ENCODE peak calls at places on chromosomes 1 and 21, in six cellular contexts. H is CD8-positive, alpha-beta T cell; Z is foreskin fibroblast; P is fibroblast of pulmonary artery; Y is brain microvascular endothelial cell; Q is RWPE1. T is an unnamed sample.

GRCh38 chr1:81803423-81804103 is 2.8 kb downstream of the ADGRL2 start:
- DNase-seq in Q (no peak), H (no peak), P (peak; percentile 52), Z (peak; percentile 28), Y (peak; percentile 14), T (no peak)

GRCh38 chr1:111851552-111851951 is 95.9 kb downstream of the DDX20 start:
- DNase-seq in P (no peak), Y (no peak), Q (no peak), Z (no peak), H (no peak), T (no peak)

GRCh38 chr1:162690672-162691434 is 58.6 kb downstream of the DDR2 start:
- DNase-seq in H (no peak), Y (peak; percentile 73), Z (peak; percentile 96), P (peak; percentile 87), Q (peak; percentile 87), T (peak; percentile 99)

GRCh38 chr1:22689505-22689904 is 21.1 kb upstream of the EPHB2 start:
- DNase-seq in H (no peak), P (peak; percentile 72), Q (peak; percentile 92), Z (peak; percentile 79), Y (peak; percentile 53), T (peak; percentile 95)

GRCh38 chr1:208110296-208110695 is 133.9 kb downstream of the PLXNA2 start:
- DNase-seq in Q (no peak), Z (no peak), H (no peak), P (no peak), Y (no peak), T (no peak)

GRCh38 chr1:229114315-229114714 is 156.6 kb upstream of the RAB4A start:
- DNase-seq in Y (no peak), Q (no peak), Z (no peak), H (no peak), P (peak; percentile 10), T (no peak)

GRCh38 chr1:95232646-95233320 is 1.2 kb upstream of the RWDD3 start:
- DNase-seq in H (no peak), P (peak; percentile 63), Z (no peak), Y (no peak), Q (no peak), T (no peak)

GRCh38 chr1:245589827-245590421 is 435.1 kb downstream of the KIF26B start:
- DNase-seq in Q (no peak), H (no peak), P (no peak), Y (no peak), Z (no peak), T (no peak)

GRCh38 chr1:184716158-184716557 is 38.5 kb downstream of the EDEM3 start:
- DNase-seq in Y (no peak), Z (no peak), H (no peak), P (no peak), Q (no peak), T (peak; percentile 56)

GRCh38 chr1:47388548-47389238 is 27.4 kb upstream of the FOXE3 start:
- DNase-seq in Z (peak; percentile 62), Q (peak; percentile 78), H (peak; percentile 25), P (peak; percentile 72), Y (peak; percentile 73), T (peak; percentile 71)

GRCh38 chr1:235990376-235990795 is 74.5 kb downstream of the NID1 start:
- DNase-seq in H (no peak), Z (peak; percentile 45), P (peak; percentile 97), Q (no peak), Y (peak; percentile 63), T (peak; percentile 98)

DNA sequence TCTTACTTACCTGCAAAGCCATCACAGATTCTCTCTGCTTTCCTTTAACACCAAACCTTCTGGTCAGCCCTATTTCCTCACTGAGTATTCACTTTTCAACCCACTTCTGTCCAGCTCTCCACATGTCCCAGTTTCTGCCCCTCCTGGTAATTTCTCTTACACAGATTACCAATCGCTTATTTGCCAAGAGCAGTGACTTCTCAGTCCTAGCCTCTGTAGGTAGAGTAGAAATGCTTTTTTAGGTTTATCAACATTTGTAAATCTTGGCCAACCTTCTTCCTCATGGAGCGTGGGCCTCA is 33.6 kb upstream of the LRRC8C start:
- DNase-seq in Q (no peak), P (no peak), Z (no peak), H (no peak), Y (no peak), T (no peak)
- TF ChIP-seq CTCF in Q (peak; percentile 49), P (no peak), Z (peak; percentile 2), H (peak; percentile 51), Y (no peak), T (peak; percentile 36)

DNA sequence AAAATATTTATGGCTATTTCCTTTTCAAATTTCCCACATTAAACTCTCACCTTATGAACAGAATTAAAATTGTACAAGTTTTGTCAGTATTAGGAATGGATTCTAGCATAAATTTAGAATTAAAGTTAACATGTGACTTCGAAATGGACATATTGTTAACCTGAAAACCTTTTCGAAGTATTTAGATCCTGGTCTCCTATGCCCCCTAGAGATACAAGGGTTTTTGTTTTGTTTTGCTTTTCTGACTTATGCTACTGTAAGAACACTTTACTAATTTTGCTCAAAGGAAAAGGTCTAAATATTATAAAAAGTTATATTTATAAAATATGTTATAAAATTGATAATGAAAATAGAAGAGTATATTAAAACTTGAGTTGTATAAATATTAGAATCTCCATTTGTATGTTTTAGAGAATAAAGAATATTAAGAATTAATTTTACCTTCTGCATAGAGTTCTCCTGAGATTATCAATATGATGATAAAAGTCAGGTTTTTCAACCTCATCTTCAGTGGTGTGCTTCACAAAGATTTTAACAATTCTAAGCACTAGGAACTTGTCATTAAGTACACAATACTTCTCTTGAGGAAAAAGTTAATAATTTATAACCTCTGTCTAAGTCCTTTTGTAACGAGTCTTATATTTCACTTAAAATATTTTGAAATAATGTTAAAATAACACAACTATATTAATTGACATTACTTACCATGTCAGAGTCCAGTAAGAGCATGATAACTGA is at the start of gene F13B:
- DNase-seq in H (no peak), Z (no peak), P (peak; percentile 7), Q (peak; percentile 13), Y (no peak), T (no peak)
- TF ChIP-seq CTCF in H (no peak), Z (no peak), P (no peak), Q (no peak), Y (no peak), T (no peak)

GRCh38 chr1:38151399-38151798 is 104.8 kb upstream of the POU3F1 start:
- DNase-seq in Z (no peak), P (no peak), Q (no peak), H (no peak), Y (no peak), T (no peak)

GRCh38 chr1:38154089-38154470 is 107.5 kb upstream of the POU3F1 start:
- DNase-seq in Y (no peak), P (no peak), Q (no peak), H (no peak), Z (no peak), T (no peak)

GRCh38 chr1:38153426-38154088 is 107.0 kb upstream of the POU3F1 start:
- DNase-seq in Y (no peak), Q (no peak), P (no peak), Z (no peak), H (no peak), T (no peak)

GRCh38 chr1:38152351-38153082 is 105.9 kb upstream of the POU3F1 start:
- DNase-seq in Z (no peak), P (no peak), Q (peak; percentile 23), Y (no peak), H (no peak), T (no peak)
- TF ChIP-seq CTCF in Z (no peak), P (no peak), Q (no peak), Y (no peak), H (no peak), T (peak; percentile 19)

GRCh38 chr1:27135920-27136551 is 18.9 kb downstream of the SLC9A1 start:
- DNase-seq in H (peak; percentile 26), Z (no peak), P (no peak), Y (no peak), Q (no peak), T (no peak)
- TF ChIP-seq CTCF in H (no peak), Z (no peak), P (peak; percentile 8), Y (peak; percentile 41), Q (no peak), T (no peak)

DNA sequence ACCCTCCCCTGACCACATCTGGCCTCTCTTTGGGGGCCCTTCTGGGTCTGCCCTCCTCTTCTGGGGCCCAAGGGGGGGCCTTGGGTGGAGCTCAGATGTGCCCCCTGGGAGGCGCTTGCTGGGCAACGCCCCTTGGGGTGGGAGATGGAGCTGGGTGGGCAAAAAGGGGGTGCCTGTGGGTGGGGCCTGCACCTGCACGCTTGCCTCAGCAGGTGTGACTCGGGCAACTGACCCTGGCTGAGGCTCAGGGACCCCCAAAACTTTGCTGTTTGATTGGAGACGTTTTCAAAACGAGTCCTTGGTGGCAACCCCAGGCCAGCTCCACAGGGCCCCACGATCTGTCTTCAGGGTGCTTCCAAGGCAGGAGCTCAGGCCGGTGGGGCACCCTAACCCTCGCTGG is 105.3 kb downstream of the SIK1 start:
- DNase-seq in Q (no peak), H (no peak), P (no peak), Y (no peak), Z (no peak), T (no peak)
- TF ChIP-seq CTCF in Q (no peak), H (no peak), P (no peak), Y (no peak), Z (no peak), T (no peak)

GRCh38 chr1:202659974-202660373 is 50.3 kb downstream of the SYT2 start:
- DNase-seq in P (no peak), Z (no peak), Y (no peak), H (no peak), Q (no peak), T (no peak)
- TF ChIP-seq CTCF in P (no peak), Z (no peak), Y (peak; percentile 10), H (no peak), Q (no peak), T (no peak)